ENCODE peak calls at places on chromosomes 5 and 9, in seven cellular contexts. One of them, this sample, is unnamed.

GRCh38 chr5:149617760-149618306 is 36.5 kb downstream of the ARHGEF37 start:
- DNase-seq in naive thymus-derived CD4-positive, alpha-beta T cell: no peak
- DNase-seq in GM13977: no peak
- DNase-seq in KBM-7: no peak
- DNase-seq in kidney glomerular epithelial cell: peak
- DNase-seq in cardiac muscle cell: no peak
- DNase-seq in fibroblast of the conjunctiva: no peak
- DNase-seq in this sample: no peak

GRCh38 chr9:8725635-8726034 is 926.1 kb upstream of the DMAC1 start:
- DNase-seq in GM13977: no peak
- DNase-seq in kidney glomerular epithelial cell: no peak
- DNase-seq in KBM-7: no peak
- DNase-seq in fibroblast of the conjunctiva: no peak
- DNase-seq in naive thymus-derived CD4-positive, alpha-beta T cell: no peak
- DNase-seq in cardiac muscle cell: no peak
- DNase-seq in this sample: no peak

GRCh38 chr9:36332006-36332405 is 68.1 kb downstream of the RNF38 start:
- DNase-seq in fibroblast of the conjunctiva: no peak
- DNase-seq in GM13977: no peak
- DNase-seq in KBM-7: no peak
- DNase-seq in cardiac muscle cell: no peak
- DNase-seq in kidney glomerular epithelial cell: no peak
- DNase-seq in naive thymus-derived CD4-positive, alpha-beta T cell: no peak
- DNase-seq in this sample: no peak

GRCh38 chr9:124831642-124832364 is 21.5 kb upstream of the WDR38 start:
- DNase-seq in KBM-7: no peak
- DNase-seq in fibroblast of the conjunctiva: no peak
- DNase-seq in GM13977: no peak
- DNase-seq in naive thymus-derived CD4-positive, alpha-beta T cell: no peak
- DNase-seq in cardiac muscle cell: no peak
- DNase-seq in kidney glomerular epithelial cell: no peak
- DNase-seq in this sample: no peak

GRCh38 chr9:100268271-100268670 is 84.5 kb downstream of the TEX10 start:
- DNase-seq in naive thymus-derived CD4-positive, alpha-beta T cell: no peak
- DNase-seq in GM13977: no peak
- DNase-seq in fibroblast of the conjunctiva: no peak
- DNase-seq in kidney glomerular epithelial cell: no peak
- DNase-seq in cardiac muscle cell: no peak
- DNase-seq in KBM-7: no peak
- DNase-seq in this sample: no peak

GRCh38 chr5:168301593-168302388 is 10.3 kb downstream of the WWC1 start:
- DNase-seq in cardiac muscle cell: no peak
- DNase-seq in kidney glomerular epithelial cell: peak
- DNase-seq in KBM-7: no peak
- DNase-seq in fibroblast of the conjunctiva: no peak
- DNase-seq in naive thymus-derived CD4-positive, alpha-beta T cell: no peak
- DNase-seq in GM13977: no peak
- DNase-seq in this sample: no peak

GRCh38 chr5:137233726-137234125 is 265.4 kb downstream of the SPOCK1 start:
- DNase-seq in KBM-7: no peak
- DNase-seq in fibroblast of the conjunctiva: no peak
- DNase-seq in kidney glomerular epithelial cell: no peak
- DNase-seq in naive thymus-derived CD4-positive, alpha-beta T cell: no peak
- DNase-seq in GM13977: no peak
- DNase-seq in cardiac muscle cell: no peak
- DNase-seq in this sample: no peak

GRCh38 chr9:127224883-127225739 is 39.5 kb upstream of the GARNL3 start:
- DNase-seq in cardiac muscle cell: peak
- DNase-seq in naive thymus-derived CD4-positive, alpha-beta T cell: peak
- DNase-seq in fibroblast of the conjunctiva: peak
- DNase-seq in kidney glomerular epithelial cell: peak
- DNase-seq in KBM-7: peak
- DNase-seq in GM13977: peak
- DNase-seq in this sample: peak

GRCh38 chr5:169545762-169546161 is 37.8 kb upstream of the SPDL1 start:
- DNase-seq in kidney glomerular epithelial cell: peak
- DNase-seq in cardiac muscle cell: no peak
- DNase-seq in naive thymus-derived CD4-positive, alpha-beta T cell: no peak
- DNase-seq in KBM-7: no peak
- DNase-seq in GM13977: peak
- DNase-seq in fibroblast of the conjunctiva: no peak
- DNase-seq in this sample: no peak

GRCh38 chr9:88535932-88536324 is 950 bp downstream of the NXNL2 start:
- DNase-seq in cardiac muscle cell: no peak
- DNase-seq in kidney glomerular epithelial cell: peak
- DNase-seq in KBM-7: no peak
- DNase-seq in fibroblast of the conjunctiva: no peak
- DNase-seq in naive thymus-derived CD4-positive, alpha-beta T cell: no peak
- DNase-seq in GM13977: no peak
- DNase-seq in this sample: no peak

GRCh38 chr5:68730220-68731010 is 363.4 kb upstream of the SLC30A5 start:
- DNase-seq in GM13977: peak
- DNase-seq in fibroblast of the conjunctiva: peak
- DNase-seq in naive thymus-derived CD4-positive, alpha-beta T cell: no peak
- DNase-seq in KBM-7: no peak
- DNase-seq in kidney glomerular epithelial cell: peak
- DNase-seq in cardiac muscle cell: peak
- DNase-seq in this sample: peak

GRCh38 chr9:126287467-126287866 is 39.2 kb upstream of the MVB12B start:
- DNase-seq in fibroblast of the conjunctiva: no peak
- DNase-seq in naive thymus-derived CD4-positive, alpha-beta T cell: no peak
- DNase-seq in GM13977: no peak
- DNase-seq in kidney glomerular epithelial cell: no peak
- DNase-seq in KBM-7: no peak
- DNase-seq in cardiac muscle cell: no peak
- DNase-seq in this sample: no peak

GRCh38 chr9:71233646-71234045 is 112.2 kb upstream of the TRPM3 start:
- DNase-seq in GM13977: no peak
- DNase-seq in kidney glomerular epithelial cell: no peak
- DNase-seq in fibroblast of the conjunctiva: no peak
- DNase-seq in naive thymus-derived CD4-positive, alpha-beta T cell: no peak
- DNase-seq in cardiac muscle cell: no peak
- DNase-seq in KBM-7: no peak
- DNase-seq in this sample: no peak

GRCh38 chr9:37740631-37741328 is 12.8 kb upstream of the TRMT10B start:
- DNase-seq in GM13977: no peak
- DNase-seq in KBM-7: no peak
- DNase-seq in cardiac muscle cell: no peak
- DNase-seq in naive thymus-derived CD4-positive, alpha-beta T cell: no peak
- DNase-seq in fibroblast of the conjunctiva: no peak
- DNase-seq in kidney glomerular epithelial cell: no peak
- DNase-seq in this sample: no peak

GRCh38 chr9:68725070-68725469 is 20.0 kb downstream of the PIP5K1B start:
- DNase-seq in GM13977: no peak
- DNase-seq in kidney glomerular epithelial cell: no peak
- DNase-seq in cardiac muscle cell: no peak
- DNase-seq in fibroblast of the conjunctiva: no peak
- DNase-seq in naive thymus-derived CD4-positive, alpha-beta T cell: no peak
- DNase-seq in KBM-7: no peak
- DNase-seq in this sample: no peak

GRCh38 chr5:62143268-62144229 is 162.5 kb upstream of the KIF2A start:
- DNase-seq in KBM-7: peak
- DNase-seq in GM13977: peak
- DNase-seq in naive thymus-derived CD4-positive, alpha-beta T cell: no peak
- DNase-seq in kidney glomerular epithelial cell: peak
- DNase-seq in fibroblast of the conjunctiva: peak
- DNase-seq in cardiac muscle cell: peak
- DNase-seq in this sample: no peak

GRCh38 chr5:159214486-159215271 is 5.3 kb upstream of the RNF145 start:
- DNase-seq in cardiac muscle cell: no peak
- DNase-seq in GM13977: no peak
- DNase-seq in KBM-7: no peak
- DNase-seq in fibroblast of the conjunctiva: no peak
- DNase-seq in naive thymus-derived CD4-positive, alpha-beta T cell: no peak
- DNase-seq in kidney glomerular epithelial cell: no peak
- DNase-seq in this sample: no peak

GRCh38 chr5:3377831-3378230 is 217.8 kb upstream of the IRX1 start:
- DNase-seq in fibroblast of the conjunctiva: no peak
- DNase-seq in naive thymus-derived CD4-positive, alpha-beta T cell: no peak
- DNase-seq in KBM-7: no peak
- DNase-seq in GM13977: no peak
- DNase-seq in cardiac muscle cell: no peak
- DNase-seq in kidney glomerular epithelial cell: no peak
- DNase-seq in this sample: no peak

GRCh38 chr5:177112589-177113220 is 20.9 kb upstream of the NSD1 start:
- DNase-seq in cardiac muscle cell: no peak
- DNase-seq in GM13977: no peak
- DNase-seq in naive thymus-derived CD4-positive, alpha-beta T cell: no peak
- DNase-seq in kidney glomerular epithelial cell: no peak
- DNase-seq in fibroblast of the conjunctiva: no peak
- DNase-seq in KBM-7: no peak
- DNase-seq in this sample: no peak

GRCh38 chr9:88792502-88792901 is 198.8 kb upstream of the S1PR3 start:
- DNase-seq in cardiac muscle cell: no peak
- DNase-seq in GM13977: no peak
- DNase-seq in kidney glomerular epithelial cell: no peak
- DNase-seq in naive thymus-derived CD4-positive, alpha-beta T cell: no peak
- DNase-seq in fibroblast of the conjunctiva: no peak
- DNase-seq in KBM-7: no peak
- DNase-seq in this sample: no peak

GRCh38 chr9:114448706-114449105 is 56.6 kb downstream of the WHRN start:
- DNase-seq in kidney glomerular epithelial cell: no peak
- DNase-seq in cardiac muscle cell: peak
- DNase-seq in GM13977: no peak
- DNase-seq in KBM-7: peak
- DNase-seq in fibroblast of the conjunctiva: no peak
- DNase-seq in naive thymus-derived CD4-positive, alpha-beta T cell: no peak
- DNase-seq in this sample: no peak

GRCh38 chr5:150700298-150700599 is 613 bp downstream of the RBM22 start:
- DNase-seq in KBM-7: no peak
- DNase-seq in cardiac muscle cell: no peak
- DNase-seq in naive thymus-derived CD4-positive, alpha-beta T cell: no peak
- DNase-seq in fibroblast of the conjunctiva: no peak
- DNase-seq in kidney glomerular epithelial cell: no peak
- DNase-seq in GM13977: no peak
- DNase-seq in this sample: no peak

GRCh38 chr9:84778537-84778936 is 109.0 kb downstream of the NTRK2 start:
- DNase-seq in fibroblast of the conjunctiva: no peak
- DNase-seq in KBM-7: no peak
- DNase-seq in kidney glomerular epithelial cell: no peak
- DNase-seq in naive thymus-derived CD4-positive, alpha-beta T cell: no peak
- DNase-seq in cardiac muscle cell: no peak
- DNase-seq in GM13977: no peak
- DNase-seq in this sample: peak

GRCh38 chr9:99167694-99168093 is 54.0 kb downstream of the ALG2 start:
- DNase-seq in cardiac muscle cell: no peak
- DNase-seq in KBM-7: peak
- DNase-seq in fibroblast of the conjunctiva: no peak
- DNase-seq in naive thymus-derived CD4-positive, alpha-beta T cell: no peak
- DNase-seq in GM13977: peak
- DNase-seq in kidney glomerular epithelial cell: no peak
- DNase-seq in this sample: no peak

GRCh38 chr9:98770717-98771116 is 25.6 kb downstream of the ANKS6 start:
- DNase-seq in fibroblast of the conjunctiva: no peak
- DNase-seq in cardiac muscle cell: no peak
- DNase-seq in GM13977: no peak
- DNase-seq in naive thymus-derived CD4-positive, alpha-beta T cell: no peak
- DNase-seq in KBM-7: no peak
- DNase-seq in kidney glomerular epithelial cell: no peak
- DNase-seq in this sample: no peak

GRCh38 chr9:73216016-73216415 is 64.4 kb downstream of the ANXA1 start:
- DNase-seq in fibroblast of the conjunctiva: no peak
- DNase-seq in naive thymus-derived CD4-positive, alpha-beta T cell: no peak
- DNase-seq in KBM-7: no peak
- DNase-seq in cardiac muscle cell: no peak
- DNase-seq in GM13977: no peak
- DNase-seq in kidney glomerular epithelial cell: no peak
- DNase-seq in this sample: no peak

GRCh38 chr9:73370053-73370452 is 218.4 kb downstream of the ANXA1 start:
- DNase-seq in GM13977: no peak
- DNase-seq in kidney glomerular epithelial cell: no peak
- DNase-seq in naive thymus-derived CD4-positive, alpha-beta T cell: no peak
- DNase-seq in fibroblast of the conjunctiva: no peak
- DNase-seq in KBM-7: peak
- DNase-seq in cardiac muscle cell: no peak
- DNase-seq in this sample: no peak

GRCh38 chr5:141664733-141665461 is 13.7 kb upstream of the FCHSD1 start:
- DNase-seq in naive thymus-derived CD4-positive, alpha-beta T cell: peak
- DNase-seq in cardiac muscle cell: peak
- DNase-seq in kidney glomerular epithelial cell: peak
- DNase-seq in fibroblast of the conjunctiva: peak
- DNase-seq in GM13977: peak
- DNase-seq in KBM-7: peak
- DNase-seq in this sample: peak

GRCh38 chr9:99828417-99829176 is 6.9 kb downstream of the NR4A3 start:
- DNase-seq in kidney glomerular epithelial cell: no peak
- DNase-seq in naive thymus-derived CD4-positive, alpha-beta T cell: no peak
- DNase-seq in GM13977: no peak
- DNase-seq in KBM-7: no peak
- DNase-seq in cardiac muscle cell: peak
- DNase-seq in fibroblast of the conjunctiva: no peak
- DNase-seq in this sample: no peak

This sample was measured in occipital lobe.